ENCODE peak calls at places on chromosomes 5 and 9, in five cellular contexts. B is bronchial epithelial cell, V is GM03348, M is fibroblast of pulmonary artery, L is AG10803. W is an unnamed sample.

GRCh38 chr9:128091144-128091543 is 23.1 kb downstream of the SLC25A25 start:
- DNase-seq in B (no peak), V (peak), M (peak), L (peak), W (peak)

GRCh38 chr9:104868687-104869404 is 59.1 kb downstream of the ABCA1 start:
- DNase-seq in B (peak), V (peak), M (peak), L (peak), W (peak)

GRCh38 chr5:1725641-1726468 is 73.8 kb downstream of the MRPL36 start:
- DNase-seq in B (no peak), V (no peak), M (no peak), L (no peak), W (no peak)

GRCh38 chr5:14144586-14145355 is 1.6 kb downstream of the TRIO start:
- DNase-seq in B (peak), V (peak), M (peak), L (peak), W (peak)

GRCh38 chr9:27059406-27059805 is 49.6 kb upstream of the TEK start:
- DNase-seq in B (no peak), V (no peak), M (no peak), L (no peak), W (no peak)

GRCh38 chr9:77010527-77010926 is 8.9 kb upstream of the FOXB2 start:
- DNase-seq in B (no peak), V (no peak), M (no peak), L (no peak), W (no peak)

GRCh38 chr9:77807295-77807694 is 159.2 kb upstream of the GNA14 start:
- DNase-seq in B (peak), V (peak), M (peak), L (peak), W (peak)

GRCh38 chr9:110049699-110050450 is 158.1 kb downstream of the C9orf152 start:
- DNase-seq in B (no peak), V (no peak), M (peak), L (no peak), W (peak)

GRCh38 chr5:107284822-107285510 is 385.8 kb downstream of the EFNA5 start:
- DNase-seq in B (peak), V (no peak), M (peak), L (no peak), W (no peak)

GRCh38 chr9:106888992-106889631 is 26.1 kb downstream of the ZNF462 start:
- DNase-seq in B (peak), V (no peak), M (no peak), L (no peak), W (no peak)

GRCh38 chr5:10111575-10111974 is 138.1 kb downstream of the ATPSCKMT start:
- DNase-seq in B (peak), V (peak), M (peak), L (peak), W (peak)

GRCh38 chr9:130437011-130437784 is 7.6 kb upstream of the ASS1 start:
- DNase-seq in B (no peak), V (no peak), M (no peak), L (no peak), W (no peak)

GRCh38 chr5:72597456-72597948 is 90.3 kb upstream of the ZNF366 start:
- DNase-seq in B (peak), V (peak), M (peak), L (peak), W (peak)

GRCh38 chr9:93475856-93476255 is 22.5 kb upstream of the FAM120AOS start:
- DNase-seq in B (no peak), V (no peak), M (no peak), L (no peak), W (peak)

GRCh38 chr9:93902780-93903655 is 52.1 kb downstream of the BARX1 start:
- DNase-seq in B (no peak), V (no peak), M (no peak), L (no peak), W (no peak)

GRCh38 chr9:34025062-34025461 is 23.6 kb downstream of the UBAP2 start:
- DNase-seq in B (no peak), V (no peak), M (peak), L (peak), W (no peak)

GRCh38 chr5:135651156-135651555 is 72.4 kb upstream of the CXCL14 start:
- DNase-seq in B (peak), V (no peak), M (peak), L (no peak), W (no peak)

GRCh38 chr5:126998201-126998631 is 32.1 kb downstream of the MARCHF3 start:
- DNase-seq in B (no peak), V (no peak), M (peak), L (peak), W (peak)

GRCh38 chr5:5343581-5343980 is 78.9 kb upstream of the ICE1 start:
- DNase-seq in B (no peak), V (no peak), M (no peak), L (no peak), W (no peak)

W was measured in adipocyte.